ENCODE peak calls at places on chromosome 19, in eight cellular contexts. Q, D, K, O, Y, G, H and A are unnamed samples.

GRCh38 chr19:33906578-33907335 is 110.1 kb downstream of the KCTD15 start:
- DNase-seq in Q (peak), D (no peak), G (peak), O (no peak), K (no peak), H (peak), Y (no peak), A (peak)

GRCh38 chr19:57615346-57615745 is 1.3 kb downstream of the ZNF134 start:
- DNase-seq in H (peak), O (no peak), G (no peak), Q (peak), D (no peak), K (no peak), Y (no peak), A (no peak)

GRCh38 chr19:996051-996838 is 4.0 kb upstream of the GRIN3B start:
- DNase-seq in D (peak), H (peak), K (peak), G (peak), Q (peak), Y (peak), O (no peak), A (peak)

GRCh38 chr19:58450836-58451357 is 525 bp upstream of the ZNF324B start:
- DNase-seq in K (no peak), D (no peak), O (no peak), H (no peak), G (no peak), Q (no peak), Y (no peak), A (peak)

GRCh38 chr19:4338441-4339350 is at the start of gene STAP2:
- DNase-seq in Q (peak), D (no peak), H (peak), O (no peak), G (no peak), Y (no peak), K (no peak), A (no peak)

GRCh38 chr19:55479045-55479444 is 2.6 kb downstream of the ZNF628 start:
- DNase-seq in G (no peak), K (no peak), H (no peak), Y (no peak), D (no peak), O (no peak), Q (no peak), A (no peak)

GRCh38 chr19:41720103-41720502 is 11.7 kb downstream of the CEACAM5 start:
- DNase-seq in G (no peak), D (no peak), H (no peak), K (no peak), O (no peak), Y (no peak), Q (no peak), A (no peak)

GRCh38 chr19:7953060-7953459 is 9.6 kb upstream of the TIMM44 start:
- DNase-seq in K (no peak), H (peak), Q (peak), G (no peak), Y (no peak), O (no peak), D (no peak), A (no peak)

GRCh38 chr19:50975766-50976165 is 6.4 kb upstream of the KLK6 start:
- DNase-seq in D (no peak), O (no peak), H (no peak), Y (no peak), K (no peak), Q (no peak), G (no peak), A (no peak)

GRCh38 chr19:43639507-43640423 is at the start of gene CADM4:
- DNase-seq in Q (peak), G (peak), Y (peak), O (no peak), H (no peak), K (no peak), D (peak), A (peak)

GRCh38 chr19:56919308-56919995 is 78.9 kb upstream of the PEG3 start:
- DNase-seq in G (peak), D (no peak), K (no peak), Q (no peak), O (no peak), Y (no peak), H (no peak), A (no peak)

GRCh38 chr19:16014923-16015804 is 61.1 kb upstream of the TPM4 start:
- DNase-seq in Q (no peak), Y (no peak), H (no peak), G (no peak), D (no peak), K (no peak), O (no peak), A (no peak)